ENCODE peak calls at places on chromosomes 7 and 10, in ten cellular contexts. U is heart left ventricle, H is upper lobe of right lung, T is neural crest cell, Q is OCI-LY7, S is tibial artery, D is ovary, J is AG04449, C is kidney, Y is GM10248. F is an unnamed sample.

GRCh38 chr10:113071446-113071845 is 121.4 kb downstream of the TCF7L2 start:
- DNase-seq in U (peak; percentile 85), H (no peak), T (no peak), Q (no peak), S (peak; percentile 83), D (peak; percentile 39), J (no peak), C (peak; percentile 81), Y (no peak), F (no peak)

GRCh38 chr7:4682621-4683042 is 537 bp downstream of the FOXK1 start:
- DNase-seq in U (peak; percentile 78), H (peak; percentile 83), T (no peak), Q (peak; percentile 51), S (peak; percentile 78), D (peak; percentile 42), J (no peak), C (peak; percentile 88), Y (peak; percentile 50), F (peak; percentile 58)

GRCh38 chr10:69090687-69091450 is 3.0 kb downstream of the SRGN start:
- DNase-seq in U (no peak), H (no peak), T (no peak), Q (no peak), S (no peak), D (no peak), J (no peak), C (no peak), Y (no peak), F (no peak)

GRCh38 chr10:103759100-103759781 is 96.1 kb downstream of the SH3PXD2A start:
- DNase-seq in U (no peak), H (no peak), T (no peak), Q (peak; percentile 43), S (peak; percentile 87), D (no peak), J (peak; percentile 68), C (no peak), Y (peak; percentile 52), F (peak; percentile 55)

GRCh38 chr10:31602541-31603244 is 283.7 kb downstream of the ZEB1 start:
- DNase-seq in U (peak; percentile 83), H (peak; percentile 73), T (peak; percentile 45), Q (no peak), S (peak; percentile 95), D (peak; percentile 85), J (no peak), C (peak; percentile 92), Y (no peak), F (no peak)

GRCh38 chr7:106313966-106314365 is 29.2 kb upstream of the NAMPT start:
- DNase-seq in U (no peak), H (no peak), T (no peak), Q (no peak), S (no peak), D (no peak), J (no peak), C (no peak), Y (no peak), F (no peak)

GRCh38 chr10:6321880-6322279 is 119.1 kb downstream of the PFKFB3 start:
- DNase-seq in U (no peak), H (no peak), T (no peak), Q (no peak), S (no peak), D (no peak), J (no peak), C (no peak), Y (no peak), F (no peak)

GRCh38 chr10:111208951-111209350 is 132.1 kb downstream of the ADRA2A start:
- DNase-seq in U (no peak), H (no peak), T (no peak), Q (no peak), S (no peak), D (no peak), J (no peak), C (no peak), Y (no peak), F (no peak)

GRCh38 chr10:76998451-76998850 is 639.2 kb downstream of the KCNMA1 start:
- DNase-seq in U (no peak), H (no peak), T (no peak), Q (no peak), S (no peak), D (no peak), J (no peak), C (no peak), Y (no peak), F (no peak)

GRCh38 chr7:12584940-12585339 is 14.4 kb downstream of the SCIN start:
- DNase-seq in U (no peak), H (no peak), T (no peak), Q (no peak), S (no peak), D (no peak), J (peak; percentile 31), C (no peak), Y (peak; percentile 30), F (peak; percentile 18)

GRCh38 chr7:29229946-29230345 is 35.4 kb downstream of the CHN2 start:
- DNase-seq in U (no peak), H (no peak), T (no peak), Q (no peak), S (no peak), D (no peak), J (no peak), C (no peak), Y (no peak), F (no peak)

GRCh38 chr10:102645741-102646609 is 1.7 kb downstream of the TRIM8 start:
- DNase-seq in U (peak; percentile 95), H (peak; percentile 96), T (no peak), Q (peak; percentile 82), S (peak; percentile 98), D (peak; percentile 88), J (peak; percentile 66), C (peak; percentile 98), Y (peak; percentile 74), F (peak; percentile 79)

GRCh38 chr7:139476891-139477290 is 6.6 kb downstream of the KLRG2 start:
- DNase-seq in U (no peak), H (no peak), T (no peak), Q (no peak), S (no peak), D (no peak), J (no peak), C (no peak), Y (no peak), F (no peak)

GRCh38 chr10:126634915-126635314 is 35.6 kb downstream of the C10orf90 start:
- DNase-seq in U (no peak), H (no peak), T (no peak), Q (no peak), S (no peak), D (no peak), J (no peak), C (no peak), Y (no peak), F (no peak)

GRCh38 chr7:74656421-74656910 is 1.1 kb upstream of the GTF2I start:
- DNase-seq in U (peak; percentile 79), H (peak; percentile 78), T (peak; percentile 45), Q (peak; percentile 56), S (peak; percentile 75), D (peak; percentile 38), J (no peak), C (peak; percentile 88), Y (no peak), F (no peak)
- TF ChIP-seq CTCF in U (no peak), H (no peak), T (no peak), Q (peak; percentile 19), S (no peak), D (no peak), J (peak; percentile 13), C (no peak), Y (peak; percentile 53), F (peak; percentile 54)

DNA sequence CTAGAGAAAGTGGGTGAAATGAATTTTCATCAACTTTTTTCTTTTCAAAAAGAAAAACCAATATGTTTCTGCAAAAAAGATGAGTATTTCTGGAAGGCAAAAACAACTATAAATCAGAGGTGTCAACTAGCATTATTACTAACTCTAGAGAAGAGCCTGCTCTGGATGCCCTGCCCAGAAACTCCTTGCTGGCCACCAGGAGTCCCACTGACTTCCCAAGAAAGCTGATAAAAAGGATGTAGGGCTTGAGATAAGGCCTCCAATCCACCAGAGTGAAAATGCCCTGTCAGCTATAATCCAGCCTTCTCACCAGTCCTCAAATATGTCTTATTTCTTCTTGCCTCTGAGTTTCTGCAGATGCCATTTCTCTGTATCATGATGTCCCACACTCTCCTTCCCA is 16.7 kb upstream of the FZD1 start:
- DNase-seq in U (no peak), H (no peak), T (no peak), Q (no peak), S (no peak), D (no peak), J (no peak), C (no peak), Y (no peak), F (no peak)
- TF ChIP-seq CTCF in U (no peak), H (no peak), T (peak; percentile 18), Q (no peak), S (no peak), D (no peak), J (no peak), C (peak; percentile 3), Y (no peak), F (no peak)

GRCh38 chr7:46932656-46933424 is 649.1 kb downstream of the TNS3 start:
- DNase-seq in U (no peak), H (no peak), T (no peak), Q (no peak), S (no peak), D (peak; percentile 16), J (peak; percentile 96), C (no peak), Y (no peak), F (no peak)
- TF ChIP-seq CTCF in U (no peak), H (no peak), T (no peak), Q (no peak), S (no peak), D (no peak), J (peak; percentile 26), C (no peak), Y (no peak), F (no peak)

DNA sequence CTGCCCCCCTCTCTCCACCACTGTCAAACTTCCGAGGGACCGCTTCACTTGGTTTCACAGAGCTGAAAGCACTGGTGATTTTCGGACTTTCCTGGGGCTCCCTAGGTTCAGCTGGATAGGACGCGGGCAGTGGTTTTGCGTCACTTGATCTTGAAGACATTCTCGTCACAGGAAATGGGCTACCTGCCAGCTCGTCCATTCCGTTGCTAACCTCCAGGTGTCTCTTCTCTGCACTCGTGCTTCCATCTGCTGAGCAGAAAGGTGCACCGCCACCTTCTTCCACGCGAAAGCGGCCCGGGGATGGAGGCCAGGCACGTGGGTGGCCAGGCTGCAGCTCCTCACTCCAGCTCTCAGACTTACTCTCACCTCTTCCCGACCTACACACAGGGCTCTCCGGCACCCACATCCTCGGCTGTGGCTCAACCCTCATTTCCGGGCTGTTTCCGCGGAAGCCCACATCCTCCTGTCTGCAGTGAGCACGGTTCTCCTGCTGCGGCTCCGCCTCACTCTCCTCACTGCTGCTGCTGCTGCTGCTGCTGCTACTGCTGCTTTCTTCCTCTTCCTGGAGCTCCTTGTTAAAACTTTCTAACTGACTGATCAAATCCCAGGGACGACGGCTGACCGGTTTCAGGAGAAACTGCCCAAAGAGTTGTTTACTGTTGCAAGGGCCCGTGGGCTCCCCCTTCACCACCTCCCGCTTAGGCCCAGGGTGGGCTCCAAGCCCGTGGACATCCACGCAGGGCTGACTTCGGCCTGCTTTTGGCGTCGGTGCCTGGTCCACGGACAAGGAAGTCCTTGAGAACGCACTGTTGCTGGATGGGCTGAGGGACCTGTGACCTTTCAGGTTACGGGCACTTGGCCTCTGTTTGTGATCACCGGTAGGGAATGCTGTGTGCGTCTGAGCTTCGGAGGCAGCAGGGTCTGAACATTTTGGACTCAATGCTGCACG is 32.1 kb downstream of the JCAD start:
- DNase-seq in U (peak; percentile 80), H (peak; percentile 77), T (no peak), Q (peak; percentile 13), S (no peak), D (peak; percentile 28), J (no peak), C (peak; percentile 88), Y (peak; percentile 59), F (peak; percentile 74)
- TF ChIP-seq CTCF in U (no peak), H (peak; percentile 8), T (no peak), Q (no peak), S (no peak), D (no peak), J (no peak), C (peak; percentile 24), Y (peak; percentile 20), F (peak; percentile 1)

F was measured in GM13976.